ENCODE peak calls at places on chromosomes 13 and 19, in nine cellular contexts. L, S, T, C, Z, G, B, K and X are unnamed samples.

GRCh38 chr13:111904701-111905608 is 162.0 kb upstream of the SOX1 start:
- DNase-seq in K (no peak), G (no peak), B (no peak), T (no peak), S (no peak), L (no peak), C (no peak), Z (no peak), X (no peak)

GRCh38 chr19:14116918-14117578 is 514 bp downstream of the PRKACA start:
- DNase-seq in C (peak; percentile 64), T (peak; percentile 42), B (no peak), S (no peak), Z (no peak), G (no peak), L (no peak), K (no peak), X (peak; percentile 77)

GRCh38 chr13:101123028-101123427 is 293.3 kb downstream of the NALCN start:
- DNase-seq in G (no peak), L (no peak), B (no peak), C (no peak), S (no peak), T (no peak), K (no peak), Z (no peak), X (no peak)

GRCh38 chr13:41054212-41054877 is 7.0 kb upstream of the WBP4 start:
- DNase-seq in L (no peak), T (no peak), K (no peak), Z (peak; percentile 26), C (no peak), G (peak; percentile 18), B (no peak), S (peak; percentile 26), X (no peak)

GRCh38 chr19:8041553-8041952 is 11.0 kb upstream of the CCL25 start:
- DNase-seq in S (no peak), B (no peak), C (no peak), Z (no peak), G (no peak), L (no peak), T (no peak), K (no peak), X (no peak)

GRCh38 chr19:51697169-51697776 is 4.1 kb downstream of the SPACA6 start:
- DNase-seq in B (no peak), K (no peak), G (no peak), C (no peak), T (no peak), Z (no peak), L (no peak), S (no peak), X (no peak)

GRCh38 chr19:10672529-10673150 is 18.5 kb downstream of the ILF3 start:
- DNase-seq in L (no peak), T (no peak), G (no peak), B (no peak), C (no peak), S (no peak), Z (no peak), K (no peak), X (no peak)

GRCh38 chr13:113918981-113919646 is 54.8 kb downstream of the C13orf46 start:
- DNase-seq in S (no peak), T (no peak), L (no peak), B (no peak), K (no peak), G (no peak), C (no peak), Z (no peak), X (no peak)

GRCh38 chr13:106678646-106679045 is 110.7 kb upstream of the ARGLU1 start:
- DNase-seq in S (no peak), B (no peak), Z (no peak), T (no peak), G (no peak), L (no peak), K (no peak), C (no peak), X (no peak)

GRCh38 chr13:80337706-80338105 is 3.2 kb downstream of the SPRY2 start:
- DNase-seq in G (no peak), S (no peak), Z (no peak), L (no peak), K (no peak), C (no peak), T (no peak), B (no peak), X (no peak)

GRCh38 chr13:98626298-98626940 is 49.5 kb upstream of the STK24 start:
- DNase-seq in B (no peak), L (peak; percentile 2), C (no peak), G (no peak), K (no peak), Z (no peak), T (no peak), S (no peak), X (no peak)

GRCh38 chr19:42270346-42271044 is 1.4 kb downstream of the CIC start:
- DNase-seq in K (no peak), L (peak; percentile 8), S (peak; percentile 54), T (no peak), B (peak; percentile 25), Z (peak; percentile 83), C (peak; percentile 71), G (no peak), X (peak; percentile 82)

GRCh38 chr13:108947551-108948030 is 318.2 kb downstream of the MYO16 start:
- DNase-seq in S (no peak), Z (no peak), C (no peak), L (no peak), B (no peak), G (no peak), K (no peak), T (no peak), X (no peak)

GRCh38 chr19:53958168-53958571 is 4.6 kb upstream of the CACNG8 start:
- DNase-seq in Z (no peak), T (no peak), K (no peak), S (no peak), B (no peak), G (peak; percentile 20), L (peak; percentile 6), C (no peak), X (no peak)

GRCh38 chr19:46147791-46148288 is at the start of gene IGFL2:
- DNase-seq in T (no peak), K (no peak), B (no peak), L (no peak), Z (no peak), G (no peak), S (peak; percentile 14), C (no peak), X (no peak)

GRCh38 chr19:2555422-2556220 is 79.7 kb downstream of the GADD45B start:
- DNase-seq in S (no peak), G (no peak), C (no peak), T (peak; percentile 11), L (no peak), B (no peak), K (no peak), Z (no peak), X (no peak)

GRCh38 chr13:98507060-98507797 is 69.7 kb downstream of the STK24 start:
- DNase-seq in S (no peak), L (peak; percentile 56), K (no peak), B (no peak), T (peak; percentile 72), G (peak; percentile 50), Z (no peak), C (peak; percentile 63), X (no peak)

GRCh38 chr13:24493356-24493755 is 19.2 kb downstream of the PARP4 start:
- DNase-seq in L (no peak), T (no peak), B (no peak), C (no peak), G (no peak), K (no peak), S (no peak), Z (no peak), X (no peak)

GRCh38 chr13:113550453-113550852 is 34.1 kb upstream of the TFDP1 start:
- DNase-seq in T (no peak), G (no peak), S (no peak), C (no peak), B (no peak), L (no peak), K (no peak), Z (no peak), X (no peak)

GRCh38 chr19:45847661-45848060 is 15.3 kb downstream of the SYMPK start:
- DNase-seq in G (no peak), L (no peak), B (no peak), K (no peak), T (no peak), Z (no peak), S (no peak), C (peak; percentile 7), X (no peak)

GRCh38 chr13:43475135-43475534 is 311.6 kb downstream of the ENOX1 start:
- DNase-seq in G (no peak), S (no peak), T (no peak), Z (no peak), L (no peak), B (no peak), K (no peak), C (no peak), X (no peak)

GRCh38 chr13:79374578-79374977 is 31.5 kb downstream of the RBM26 start:
- DNase-seq in S (no peak), T (no peak), L (no peak), K (no peak), B (no peak), G (no peak), Z (no peak), C (no peak), X (no peak)

GRCh38 chr19:7605490-7606222 is 10.0 kb downstream of the CAMSAP3 start:
- DNase-seq in Z (no peak), C (no peak), G (no peak), K (no peak), B (no peak), L (no peak), T (no peak), S (peak; percentile 13), X (no peak)

GRCh38 chr13:40315416-40316064 is 350.9 kb downstream of the FOXO1 start:
- DNase-seq in C (no peak), L (no peak), T (no peak), B (no peak), S (peak; percentile 24), K (no peak), Z (no peak), G (no peak), X (peak; percentile 25)

GRCh38 chr19:51024924-51025323 is 1.5 kb downstream of the KLK11 start:
- DNase-seq in Z (no peak), G (peak; percentile 79), T (no peak), B (no peak), C (no peak), K (no peak), L (peak; percentile 53), S (no peak), X (peak; percentile 8)

GRCh38 chr13:49020940-49021548 is 45.3 kb downstream of the FNDC3A start:
- DNase-seq in L (no peak), S (no peak), T (no peak), G (no peak), B (no peak), C (no peak), Z (no peak), K (no peak), X (no peak)

GRCh38 chr13:84121456-84121855 is 239.2 kb upstream of the SLITRK1 start:
- DNase-seq in C (no peak), L (no peak), G (peak; percentile 93), Z (no peak), S (no peak), T (no peak), B (no peak), K (peak; percentile 26), X (no peak)

GRCh38 chr19:28932446-28932845 is 280.5 kb downstream of the UQCRFS1 start:
- DNase-seq in C (no peak), Z (no peak), G (no peak), B (no peak), L (no peak), S (no peak), K (no peak), T (no peak), X (no peak)

GRCh38 chr13:43953370-43953769 is 73.7 kb downstream of the LACC1 start:
- DNase-seq in T (no peak), G (no peak), S (no peak), L (no peak), B (no peak), K (no peak), C (no peak), Z (no peak), X (no peak)

GRCh38 chr19:19372656-19373416 is 32.6 kb upstream of the GATAD2A start:
- DNase-seq in C (peak; percentile 83), L (no peak), Z (peak; percentile 67), S (no peak), B (no peak), K (no peak), T (peak; percentile 66), G (no peak), X (peak; percentile 74)

GRCh38 chr13:19685445-19685844 is 52.0 kb downstream of the MPHOSPH8 start:
- DNase-seq in S (no peak), L (no peak), Z (no peak), K (no peak), B (no peak), G (no peak), C (no peak), T (no peak), X (no peak)